ENCODE peak calls at places on chromosomes 4 and X, in seven cellular contexts. A is prostate gland, J is AG04449, P is neural crest cell, F is heart right ventricle, G is left ventricle myocardium inferior, S is GM06990. I is an unnamed sample.

GRCh38 chrX:153854702-153855101 is 24.4 kb upstream of the PDZD4 start:
- DNase-seq in A (no peak), J (no peak), P (no peak), F (no peak), G (no peak), S (no peak), I (no peak)

GRCh38 chr4:174217273-174218126 is 66.0 kb downstream of the FBXO8 start:
- DNase-seq in A (no peak), J (peak), P (no peak), F (peak), G (peak), S (no peak), I (no peak)

GRCh38 chr4:124596811-124597210 is 115.7 kb downstream of the ANKRD50 start:
- DNase-seq in A (no peak), J (no peak), P (no peak), F (no peak), G (no peak), S (no peak), I (no peak)

GRCh38 chrX:84339507-84340364 is 151.7 kb upstream of the RPS6KA6 start:
- DNase-seq in A (no peak), J (no peak), P (no peak), F (no peak), G (no peak), S (peak), I (no peak)

GRCh38 chrX:7647826-7648225 is 195.1 kb upstream of the VCX start:
- DNase-seq in A (no peak), J (no peak), P (no peak), F (no peak), G (no peak), S (no peak), I (no peak)

GRCh38 chr4:182880387-182881356 is 36.5 kb downstream of the DCTD start:
- DNase-seq in A (peak), J (no peak), P (no peak), F (peak), G (peak), S (no peak), I (no peak)

GRCh38 chr4:81499840-81500239 is 28.1 kb upstream of the RASGEF1B start:
- DNase-seq in A (no peak), J (no peak), P (no peak), F (no peak), G (no peak), S (no peak), I (no peak)

GRCh38 chr4:80336582-80336981 is 1.1 kb downstream of the CFAP299 start:
- DNase-seq in A (peak), J (no peak), P (no peak), F (no peak), G (no peak), S (no peak), I (no peak)

GRCh38 chr4:154560824-154561231 is 2.0 kb upstream of the FGB start:
- DNase-seq in A (no peak), J (peak), P (no peak), F (no peak), G (no peak), S (no peak), I (no peak)

GRCh38 chrX:68995780-68996551 is 167.1 kb downstream of the EFNB1 start:
- DNase-seq in A (no peak), J (no peak), P (no peak), F (peak), G (peak), S (no peak), I (peak)

GRCh38 chr4:112515278-112516075 is 503 bp downstream of the NEUROG2 start:
- DNase-seq in A (no peak), J (no peak), P (peak), F (no peak), G (no peak), S (peak), I (no peak)

GRCh38 chr4:158094413-158095110 is 78.3 kb downstream of the GASK1B start:
- DNase-seq in A (no peak), J (no peak), P (no peak), F (no peak), G (no peak), S (no peak), I (no peak)

GRCh38 chr4:7075962-7076693 is 8.3 kb upstream of the GRPEL1 start:
- DNase-seq in A (no peak), J (no peak), P (no peak), F (no peak), G (no peak), S (no peak), I (no peak)

GRCh38 chrX:150084474-150085229 is 146.4 kb upstream of the EOLA2 start:
- DNase-seq in A (peak), J (peak), P (no peak), F (no peak), G (no peak), S (no peak), I (no peak)

GRCh38 chr4:83197555-83198235 is 83.2 kb upstream of the PLAC8 start:
- DNase-seq in A (no peak), J (no peak), P (no peak), F (no peak), G (peak), S (no peak), I (peak)

GRCh38 chr4:57080781-57081650 is 29.2 kb downstream of the IGFBP7 start:
- DNase-seq in A (peak), J (peak), P (no peak), F (no peak), G (no peak), S (no peak), I (no peak)

GRCh38 chrX:68420559-68420958 is 12.7 kb downstream of the OPHN1 start:
- DNase-seq in A (peak), J (no peak), P (no peak), F (no peak), G (no peak), S (no peak), I (no peak)

GRCh38 chr4:52718123-52718522 is 33.1 kb downstream of the ERVMER34-1 start:
- DNase-seq in A (no peak), J (no peak), P (no peak), F (no peak), G (no peak), S (no peak), I (no peak)

GRCh38 chr4:30256105-30256828 is 463.9 kb upstream of the PCDH7 start:
- DNase-seq in A (no peak), J (no peak), P (no peak), F (no peak), G (no peak), S (no peak), I (no peak)

DNA sequence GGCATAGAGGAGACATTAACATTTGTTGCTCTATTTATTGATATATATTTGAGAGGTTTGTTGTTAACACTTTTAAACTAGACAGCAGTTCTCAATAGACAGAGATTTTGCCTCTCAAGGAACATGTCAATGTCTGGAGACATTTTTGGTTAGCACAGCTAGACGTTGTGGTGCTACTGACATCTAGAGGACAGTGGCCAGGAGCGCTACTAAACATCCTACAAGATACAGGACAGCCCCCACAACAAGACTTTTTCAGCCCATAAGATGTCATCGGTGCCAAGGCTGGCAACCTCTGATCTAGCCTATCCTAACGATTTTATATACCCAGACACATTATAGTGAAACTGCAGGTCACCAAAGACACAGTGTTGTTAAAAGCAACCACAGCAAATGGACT is 18.4 kb upstream of the CTSO start:
- DNase-seq in A (no peak), J (no peak), P (no peak), F (no peak), G (no peak), S (no peak), I (no peak)
- TF ChIP-seq CTCF in A (no peak), J (peak), P (peak), F (peak), G (peak), S (peak), I (no peak)

DNA sequence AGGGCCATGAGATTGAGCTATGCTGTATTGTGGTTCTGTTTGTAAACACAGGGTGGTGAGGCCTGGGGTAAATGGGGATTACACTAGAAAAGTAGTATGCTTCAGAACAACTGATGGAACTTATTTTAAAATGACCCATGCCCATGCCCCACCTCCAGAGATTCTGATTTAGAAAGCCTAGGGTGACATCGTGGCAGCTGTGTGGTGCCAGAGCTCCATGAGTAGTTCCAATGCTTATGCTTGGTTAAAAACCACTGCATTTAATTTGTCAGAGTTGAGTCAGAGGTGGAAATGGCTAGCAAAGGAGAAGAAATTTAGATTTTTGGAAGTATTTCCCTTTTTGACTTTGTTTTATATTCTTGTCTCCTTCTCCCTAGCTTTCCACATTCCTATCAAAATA is 63.4 kb upstream of the PDE5A start:
- DNase-seq in A (no peak), J (no peak), P (no peak), F (no peak), G (no peak), S (no peak), I (no peak)
- TF ChIP-seq CTCF in A (no peak), J (no peak), P (no peak), F (peak), G (peak), S (no peak), I (no peak)

GRCh38 chr4:89489338-89489771 is 181.8 kb upstream of the GPRIN3 start:
- DNase-seq in A (no peak), J (no peak), P (no peak), F (no peak), G (peak), S (no peak), I (no peak)

GRCh38 chr4:89486673-89487072 is 179.1 kb upstream of the GPRIN3 start:
- DNase-seq in A (no peak), J (no peak), P (no peak), F (no peak), G (no peak), S (no peak), I (no peak)

GRCh38 chr4:89482248-89482647 is 174.6 kb upstream of the GPRIN3 start:
- DNase-seq in A (no peak), J (no peak), P (no peak), F (no peak), G (no peak), S (no peak), I (no peak)

GRCh38 chr4:89482926-89483595 is 175.5 kb upstream of the GPRIN3 start:
- DNase-seq in A (no peak), J (no peak), P (no peak), F (no peak), G (no peak), S (no peak), I (no peak)

GRCh38 chr4:89486042-89486441 is 178.4 kb upstream of the GPRIN3 start:
- DNase-seq in A (no peak), J (no peak), P (no peak), F (no peak), G (no peak), S (no peak), I (no peak)
- TF ChIP-seq CTCF in A (peak), J (no peak), P (no peak), F (no peak), G (peak), S (no peak), I (no peak)

GRCh38 chr4:2757426-2757825 is 1.3 kb upstream of the TNIP2 start:
- DNase-seq in A (no peak), J (no peak), P (no peak), F (no peak), G (no peak), S (no peak), I (no peak)

GRCh38 chr4:2754848-2755820 is 1.0 kb downstream of the TNIP2 start:
- DNase-seq in A (no peak), J (no peak), P (no peak), F (no peak), G (no peak), S (no peak), I (no peak)

GRCh38 chr4:2753444-2753843 is 2.7 kb downstream of the TNIP2 start:
- DNase-seq in A (no peak), J (no peak), P (no peak), F (no peak), G (no peak), S (no peak), I (no peak)

GRCh38 chr4:2756691-2757350 is 685 bp upstream of the TNIP2 start:
- DNase-seq in A (no peak), J (no peak), P (no peak), F (no peak), G (no peak), S (no peak), I (no peak)

GRCh38 chr4:2755821-2756690 is at the start of gene TNIP2:
- DNase-seq in A (peak), J (no peak), P (peak), F (peak), G (peak), S (peak), I (peak)
- TF ChIP-seq CTCF in A (peak), J (peak), P (peak), F (peak), G (peak), S (no peak), I (no peak)

GRCh38 chrX:141936080-141936479 is 32.4 kb downstream of the MAGEC1 start:
- DNase-seq in A (no peak), J (no peak), P (no peak), F (no peak), G (no peak), S (no peak), I (no peak)
- TF ChIP-seq CTCF in A (no peak), J (no peak), P (peak), F (no peak), G (no peak), S (no peak), I (no peak)

DNA sequence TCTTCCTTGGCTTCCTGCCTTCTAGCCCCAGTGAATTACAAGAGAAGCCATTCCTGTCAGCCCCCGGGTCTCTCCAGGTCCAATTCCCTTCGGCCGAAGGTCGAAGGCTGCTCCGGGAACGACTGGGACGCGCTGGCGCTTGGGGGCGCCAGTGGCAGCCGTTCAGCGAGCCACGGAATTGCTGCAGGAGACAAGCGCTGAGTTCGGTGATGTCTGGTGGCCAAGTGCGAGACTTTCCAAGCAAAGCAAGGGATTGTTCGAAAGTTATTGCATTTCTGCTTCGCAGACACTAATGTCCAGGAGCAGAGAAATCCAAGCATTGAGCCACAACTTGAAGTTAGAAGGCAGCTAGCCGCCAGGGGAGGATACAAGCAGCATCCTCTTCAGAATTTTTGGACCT is 1.1 kb upstream of the DKK2 start:
- DNase-seq in A (peak), J (no peak), P (peak), F (no peak), G (no peak), S (no peak), I (no peak)
- TF ChIP-seq CTCF in A (no peak), J (peak), P (peak), F (peak), G (peak), S (peak), I (no peak)

GRCh38 chrX:51494409-51494808 is 2.0 kb downstream of the NUDT11 start:
- DNase-seq in A (no peak), J (no peak), P (no peak), F (no peak), G (no peak), S (no peak), I (no peak)
- TF ChIP-seq CTCF in A (no peak), J (no peak), P (peak), F (no peak), G (no peak), S (no peak), I (no peak)

DNA sequence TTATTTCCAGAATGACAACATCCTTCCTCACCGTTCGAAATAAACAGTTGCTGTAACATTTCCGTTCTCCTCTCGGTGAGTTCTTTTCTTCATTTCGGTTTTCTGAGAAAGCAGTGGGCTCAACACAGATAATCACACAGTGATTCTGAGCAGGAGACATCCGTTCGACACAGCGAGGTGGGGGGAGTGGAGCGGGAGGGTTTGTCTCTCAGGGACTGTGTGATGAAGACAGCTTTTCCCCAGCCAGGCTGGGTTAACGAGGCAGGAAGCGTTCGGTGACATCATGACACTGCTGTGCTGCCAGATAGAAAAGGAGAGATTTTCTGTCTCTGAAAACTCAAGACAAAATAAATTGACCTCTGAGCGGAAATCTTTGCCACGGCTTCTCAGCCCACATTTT is 119.3 kb downstream of the CRLF2 start:
- DNase-seq in A (no peak), J (no peak), P (no peak), F (no peak), G (no peak), S (no peak), I (no peak)
- TF ChIP-seq CTCF in A (no peak), J (no peak), P (no peak), F (no peak), G (no peak), S (no peak), I (no peak)

GRCh38 chr4:95693594-95693993 is 144.8 kb upstream of the UNC5C start:
- DNase-seq in A (no peak), J (no peak), P (no peak), F (no peak), G (no peak), S (no peak), I (no peak)
- TF ChIP-seq CTCF in A (no peak), J (no peak), P (no peak), F (no peak), G (peak), S (no peak), I (no peak)

GRCh38 chr4:10173754-10174749 is 57.5 kb upstream of the WDR1 start:
- DNase-seq in A (peak), J (no peak), P (no peak), F (peak), G (peak), S (no peak), I (peak)

GRCh38 chr4:10175626-10176025 is 59.0 kb upstream of the WDR1 start:
- DNase-seq in A (no peak), J (no peak), P (no peak), F (no peak), G (no peak), S (no peak), I (no peak)

GRCh38 chr4:10172278-10173038 is 55.9 kb upstream of the WDR1 start:
- DNase-seq in A (peak), J (no peak), P (no peak), F (no peak), G (no peak), S (no peak), I (no peak)

GRCh38 chr4:10171055-10171454 is 54.5 kb upstream of the WDR1 start:
- DNase-seq in A (no peak), J (no peak), P (no peak), F (no peak), G (no peak), S (no peak), I (no peak)

GRCh38 chr4:10173039-10173753 is 56.6 kb upstream of the WDR1 start:
- DNase-seq in A (peak), J (no peak), P (no peak), F (peak), G (no peak), S (no peak), I (no peak)
- TF ChIP-seq CTCF in A (peak), J (no peak), P (no peak), F (peak), G (no peak), S (no peak), I (no peak)

I was measured in mucosa of descending colon.